ENCODE peak calls at places on chromosomes 2 and 18, in eight cellular contexts. E, D, R, L, Q, Y, Z and I are unnamed samples.

GRCh38 chr2:98236935-98237334 is 109.3 kb upstream of the CNGA3 start:
- DNase-seq in R (no peak), L (no peak), Q (no peak), Z (no peak), E (no peak), Y (no peak), D (no peak), I (no peak)

GRCh38 chr2:98165516-98166071 is 78.6 kb downstream of the VWA3B start:
- DNase-seq in L (no peak), Q (no peak), Y (no peak), D (no peak), E (no peak), R (no peak), Z (no peak), I (no peak)

GRCh38 chr18:49514577-49514976 is 27.5 kb upstream of the C18orf32 start:
- DNase-seq in E (no peak), D (no peak), R (no peak), L (peak), Q (no peak), Z (no peak), Y (no peak), I (no peak)

GRCh38 chr2:13193075-13193474 is 476.3 kb downstream of the TRIB2 start:
- DNase-seq in Z (peak), D (no peak), R (peak), Y (no peak), E (peak), Q (no peak), L (no peak), I (peak)

GRCh38 chr2:11602563-11603182 is 67.3 kb downstream of the NTSR2 start:
- DNase-seq in Y (no peak), R (no peak), D (no peak), L (no peak), E (no peak), Z (no peak), Q (no peak), I (no peak)

GRCh38 chr18:3367491-3368091 is 82.4 kb upstream of the TGIF1 start:
- DNase-seq in R (peak), Z (peak), L (no peak), Y (no peak), D (peak), Q (no peak), E (peak), I (peak)

GRCh38 chr2:207066784-207067460 is 98.8 kb downstream of the KLF7 start:
- DNase-seq in R (no peak), E (no peak), Z (no peak), L (no peak), Q (no peak), Y (no peak), D (no peak), I (no peak)

GRCh38 chr2:26691881-26692813 is at the start of gene KCNK3:
- DNase-seq in L (peak), Z (peak), R (peak), E (peak), D (no peak), Q (peak), Y (no peak), I (no peak)

GRCh38 chr2:7191927-7192326 is 274.7 kb downstream of the RNF144A start:
- DNase-seq in L (no peak), Q (no peak), Y (no peak), E (peak), R (peak), D (peak), Z (peak), I (peak)

GRCh38 chr18:69330345-69330744 is 70.3 kb upstream of the DOK6 start:
- DNase-seq in R (no peak), Z (no peak), Q (no peak), E (no peak), D (no peak), Y (no peak), L (no peak), I (no peak)

GRCh38 chr2:132943829-132944228 is 273.8 kb upstream of the LYPD1 start:
- DNase-seq in D (no peak), E (peak), R (peak), Z (peak), Y (no peak), L (no peak), Q (no peak), I (no peak)

GRCh38 chr2:113829836-113830235 is 60.1 kb upstream of the ACTR3 start:
- DNase-seq in Y (no peak), Z (no peak), E (no peak), R (no peak), Q (no peak), L (no peak), D (no peak), I (no peak)

GRCh38 chr2:231373184-231373583 is 22.3 kb upstream of the B3GNT7 start:
- DNase-seq in D (no peak), E (no peak), Q (no peak), Z (no peak), R (no peak), L (no peak), Y (no peak), I (no peak)

GRCh38 chr2:226215902-226216503 is 583.6 kb downstream of the IRS1 start:
- DNase-seq in D (peak), L (peak), Q (peak), R (peak), Y (peak), Z (peak), E (peak), I (peak)

GRCh38 chr2:38268691-38269309 is 108.3 kb downstream of the ATL2 start:
- DNase-seq in Q (no peak), R (peak), D (peak), E (peak), Y (no peak), Z (peak), L (no peak), I (peak)

GRCh38 chr18:27184115-27185024 is 738 bp downstream of the CHST9 start:
- DNase-seq in Q (no peak), D (no peak), L (no peak), Y (no peak), E (no peak), Z (no peak), R (no peak), I (no peak)

GRCh38 chr2:170929686-170930050 is 615 bp downstream of the GORASP2 start:
- DNase-seq in Q (peak), Y (no peak), D (no peak), L (peak), R (peak), Z (peak), E (peak), I (peak)

GRCh38 chr2:224875870-224876269 is 159.7 kb upstream of the CCDC195 start:
- DNase-seq in Q (no peak), L (no peak), Z (no peak), R (no peak), D (no peak), Y (no peak), E (no peak), I (no peak)

DNA sequence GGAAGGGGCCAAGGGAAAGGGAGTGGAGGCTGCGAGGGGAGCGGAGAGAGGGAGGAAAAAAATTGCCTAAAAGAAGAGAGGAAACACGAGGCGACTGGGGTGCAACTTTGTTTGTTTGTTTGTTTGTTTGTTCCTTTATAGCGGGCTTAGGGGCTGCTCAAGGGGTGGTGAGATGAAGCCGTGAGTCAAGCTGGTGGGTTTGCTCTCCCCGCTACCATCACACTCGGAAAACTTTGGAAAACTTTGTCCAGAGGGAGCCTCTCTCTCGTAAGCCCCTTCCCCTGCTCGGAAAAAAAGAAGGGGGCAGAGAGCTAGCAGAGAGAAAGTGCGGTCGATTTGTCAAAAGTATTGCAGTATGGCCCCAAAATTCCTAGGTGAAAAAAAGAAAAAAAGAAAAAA is 308 bp upstream of the CYP26B1 start:
- DNase-seq in Y (no peak), Q (no peak), R (no peak), D (no peak), Z (no peak), E (no peak), L (no peak), I (no peak)
- H3K4me3 ChIP-seq in Y (peak), Q (peak), R (peak), D (peak), Z (peak), E (peak), L (peak), I (no peak)

GRCh38 chr2:179594268-179595112 is 266.9 kb downstream of the ZNF385B start:
- DNase-seq in Y (no peak), D (no peak), E (no peak), Z (no peak), L (no peak), Q (no peak), R (no peak), I (no peak)

GRCh38 chr2:179593323-179593722 is 268.1 kb downstream of the ZNF385B start:
- DNase-seq in L (no peak), D (no peak), E (no peak), Q (no peak), R (no peak), Y (no peak), Z (no peak), I (no peak)

GRCh38 chr2:179596018-179596417 is 265.4 kb downstream of the ZNF385B start:
- DNase-seq in Y (no peak), Z (peak), E (peak), R (peak), Q (no peak), L (no peak), D (peak), I (peak)

GRCh38 chr2:179592167-179592936 is 269.1 kb downstream of the ZNF385B start:
- DNase-seq in D (peak), L (no peak), R (peak), Y (no peak), Z (peak), E (peak), Q (no peak), I (peak)

DNA sequence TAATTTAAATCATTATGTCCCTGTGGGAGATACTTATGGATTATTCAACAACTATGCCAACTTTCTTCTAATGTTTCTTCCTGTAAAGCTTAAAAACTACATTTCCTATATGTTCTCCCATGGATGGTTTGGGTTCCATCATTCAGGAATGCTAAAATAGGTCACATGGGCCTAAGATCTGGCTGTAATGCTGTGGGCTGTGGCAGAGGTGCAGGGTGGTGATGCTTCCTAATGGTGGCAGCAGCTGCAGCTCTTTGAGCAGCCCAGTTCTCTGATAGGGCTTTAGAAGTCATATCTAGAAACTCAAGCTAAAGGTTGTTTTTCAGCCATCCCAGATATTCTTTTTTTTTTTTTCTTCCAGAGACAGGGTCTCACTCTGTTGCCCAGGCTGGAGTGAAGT is 266.1 kb downstream of the ZNF385B start:
- DNase-seq in Q (no peak), Z (no peak), L (no peak), E (no peak), D (no peak), Y (no peak), R (no peak), I (no peak)
- TF ChIP-seq CTCF in Q (no peak), Z (no peak), L (no peak), E (no peak), D (no peak), Y (no peak), R (no peak), I (no peak)

GRCh38 chr2:234978466-234979203 is 26.8 kb downstream of the SH3BP4 start:
- DNase-seq in R (no peak), Q (peak), L (peak), Y (no peak), D (no peak), E (peak), Z (peak), I (peak)

GRCh38 chr2:234975611-234976010 is 23.8 kb downstream of the SH3BP4 start:
- DNase-seq in E (no peak), Y (no peak), L (no peak), R (no peak), Z (no peak), D (no peak), Q (no peak), I (no peak)

GRCh38 chr2:234979204-234980167 is 27.7 kb downstream of the SH3BP4 start:
- DNase-seq in Y (no peak), E (peak), D (no peak), Q (no peak), L (no peak), R (peak), Z (peak), I (no peak)

GRCh38 chr2:234976479-234977227 is 24.8 kb downstream of the SH3BP4 start:
- DNase-seq in R (no peak), E (no peak), Z (no peak), Q (no peak), Y (no peak), L (no peak), D (no peak), I (no peak)

DNA sequence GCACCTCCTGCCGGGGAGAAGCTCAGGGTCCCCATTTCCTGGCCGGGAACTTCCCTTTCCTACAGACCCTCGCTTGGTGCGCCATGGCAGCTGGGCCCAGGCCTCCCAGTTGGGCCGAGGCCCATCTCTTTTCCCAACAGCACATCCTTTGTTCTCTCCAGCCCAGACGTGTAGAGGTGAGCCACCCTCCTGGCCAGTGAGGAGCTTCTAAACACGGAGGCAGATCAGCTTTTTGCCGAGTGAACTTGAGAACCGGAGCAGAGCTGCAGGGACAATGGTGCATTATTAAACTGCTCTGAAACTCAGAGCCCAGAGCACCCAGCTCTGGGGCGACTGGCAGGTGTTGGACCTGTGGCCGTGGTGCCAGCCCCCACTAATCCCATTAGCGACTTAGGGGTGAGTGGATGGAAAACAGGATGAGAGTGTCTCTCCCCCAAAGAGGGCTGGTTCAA is 25.4 kb downstream of the SH3BP4 start:
- DNase-seq in L (no peak), Q (no peak), R (no peak), Z (no peak), D (no peak), Y (no peak), E (no peak), I (no peak)
- H3K4me3 ChIP-seq in L (no peak), Q (no peak), R (no peak), Z (no peak), D (no peak), Y (no peak), E (no peak), I (no peak)

GRCh38 chr2:127640082-127641072 is 5.6 kb upstream of the GPR17 start:
- DNase-seq in E (no peak), L (no peak), D (no peak), Z (no peak), Q (no peak), R (no peak), Y (no peak), I (no peak)
- TF ChIP-seq CTCF in E (peak), L (peak), D (peak), Z (peak), Q (no peak), R (peak), Y (no peak), I (peak)

GRCh38 chr2:235960716-235961640 is 207.2 kb downstream of the GBX2 start:
- DNase-seq in R (no peak), L (no peak), D (no peak), Z (no peak), E (no peak), Q (no peak), Y (no peak), I (no peak)
- H3K4me3 ChIP-seq in R (no peak), L (no peak), D (no peak), Z (no peak), E (no peak), Q (no peak), Y (no peak), I (no peak)

GRCh38 chr2:160377204-160377995 is 116.2 kb downstream of the RBMS1 start:
- DNase-seq in D (no peak), L (no peak), R (peak), Z (no peak), Q (no peak), E (peak), Y (no peak), I (peak)
- TF ChIP-seq CTCF in D (peak), L (no peak), R (peak), Z (peak), Q (no peak), E (peak), Y (no peak), I (peak)

DNA sequence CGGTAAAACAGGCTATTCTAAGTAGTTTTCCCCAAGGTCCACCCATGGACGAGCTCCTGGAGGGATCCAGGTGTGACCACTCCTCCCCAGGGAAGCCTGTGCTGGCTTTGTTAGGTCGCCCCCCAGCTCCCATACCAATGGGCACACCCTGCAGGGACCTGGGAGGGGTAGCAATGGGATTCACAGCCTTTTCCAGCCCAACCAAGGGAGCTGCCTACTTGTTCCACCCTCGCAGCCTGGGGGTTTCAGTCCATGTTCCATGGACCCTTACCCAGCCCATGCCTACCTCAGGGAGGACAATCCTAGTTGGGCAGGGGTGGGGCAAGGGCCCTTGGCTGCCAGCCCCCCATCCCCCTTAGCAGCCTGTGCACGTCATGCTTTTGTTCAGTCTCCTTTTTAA is 166.6 kb downstream of the TWIST2 start:
- DNase-seq in Y (no peak), Z (no peak), D (no peak), R (no peak), L (no peak), Q (peak), E (no peak), I (no peak)
- H3K4me3 ChIP-seq in Y (no peak), Z (no peak), D (no peak), R (no peak), L (no peak), Q (no peak), E (no peak), I (no peak)

GRCh38 chr2:46362667-46363012 is 65.4 kb downstream of the EPAS1 start:
- DNase-seq in Q (no peak), L (no peak), Y (no peak), Z (no peak), R (no peak), D (no peak), E (no peak), I (peak)

GRCh38 chr2:46361920-46362666 is 64.9 kb downstream of the EPAS1 start:
- DNase-seq in Q (no peak), L (no peak), Y (no peak), D (no peak), R (no peak), E (no peak), Z (no peak), I (no peak)

GRCh38 chr2:46358713-46359112 is 61.5 kb downstream of the EPAS1 start:
- DNase-seq in E (no peak), D (no peak), L (no peak), Y (no peak), Z (no peak), R (no peak), Q (no peak), I (no peak)

GRCh38 chr2:46356993-46357392 is 59.8 kb downstream of the EPAS1 start:
- DNase-seq in Y (no peak), E (no peak), R (no peak), Q (no peak), Z (no peak), D (no peak), L (no peak), I (no peak)

DNA sequence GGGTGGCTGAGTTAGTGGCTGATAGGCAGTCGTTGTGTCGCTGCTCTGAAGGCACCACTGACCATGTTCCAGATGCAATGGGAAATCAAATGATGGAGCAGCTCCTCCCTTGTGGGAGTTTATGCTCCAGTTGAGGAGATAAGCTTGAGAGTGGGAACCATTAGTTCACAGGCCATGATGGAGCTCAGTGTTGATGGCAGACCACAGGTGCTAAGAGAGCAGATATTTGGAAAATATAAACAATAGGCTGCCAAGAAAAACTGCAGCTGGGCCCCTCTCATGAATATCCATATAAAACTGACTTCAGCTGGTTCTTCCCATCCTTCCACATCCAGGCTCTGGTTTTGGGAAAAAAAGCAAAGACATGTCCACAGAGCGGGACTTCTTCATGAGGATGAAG is 63.1 kb downstream of the EPAS1 start:
- DNase-seq in Q (no peak), D (no peak), Y (no peak), Z (no peak), E (no peak), L (no peak), R (no peak), I (no peak)
- TF ChIP-seq CTCF in Q (no peak), D (no peak), Y (no peak), Z (no peak), E (no peak), L (no peak), R (no peak), I (no peak)

DNA sequence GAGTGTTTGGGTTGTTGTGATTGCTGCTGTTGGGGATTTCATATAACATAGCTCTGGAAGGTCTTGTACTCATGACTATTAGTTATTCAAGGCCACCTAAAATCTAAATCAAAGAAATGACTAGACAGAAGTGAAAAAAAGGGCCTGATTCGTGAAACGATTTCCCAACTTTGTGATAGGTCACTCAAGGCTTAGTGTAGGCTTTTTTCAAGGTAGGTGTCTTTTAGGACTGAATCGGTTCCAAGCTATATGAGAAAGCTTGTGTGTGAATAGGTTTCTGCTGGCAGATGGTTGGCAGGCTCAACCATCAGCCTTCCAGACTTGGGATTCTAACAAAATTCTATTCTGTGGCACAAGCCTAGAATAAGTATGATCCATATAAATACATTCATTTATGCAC is 164.4 kb downstream of the FMNL2 start:
- DNase-seq in L (no peak), Q (no peak), R (peak), E (no peak), Y (no peak), Z (no peak), D (no peak), I (peak)
- H3K4me3 ChIP-seq in L (no peak), Q (no peak), R (no peak), E (no peak), Y (no peak), Z (no peak), D (no peak), I (no peak)

GRCh38 chr2:72150157-72150960 is 2.7 kb upstream of the CYP26B1 start:
- DNase-seq in L (peak), Q (peak), Z (peak), E (peak), D (peak), Y (peak), R (peak), I (peak)
- TF ChIP-seq CTCF in L (peak), Q (peak), Z (peak), E (peak), D (peak), Y (peak), R (peak), I (peak)